ENCODE peak calls at places on chromosomes 5 and 9, in ten cellular contexts. O, C, N, U, Z, Q, X, P, E and G are unnamed samples.

GRCh38 chr5:43514471-43514815 is 505 bp downstream of the C5orf34 start:
- DNase-seq in Q (no peak), P (peak; percentile 51), N (no peak), O (no peak), X (no peak), E (no peak), U (no peak), Z (no peak), C (peak; percentile 49), G (no peak)

GRCh38 chr9:121774715-121775613 is 123.5 kb downstream of the DAB2IP start:
- DNase-seq in U (peak; percentile 8), E (no peak), C (no peak), X (no peak), N (no peak), Q (no peak), O (peak; percentile 21), Z (no peak), P (no peak), G (no peak)

GRCh38 chr9:127158995-127159801 is 36.8 kb upstream of the ANGPTL2 start:
- DNase-seq in P (peak; percentile 41), Q (no peak), X (peak; percentile 17), U (peak; percentile 57), C (peak; percentile 19), N (no peak), O (peak; percentile 58), Z (peak; percentile 36), E (no peak), G (peak; percentile 26)

GRCh38 chr9:128296340-128297220 is 20.5 kb downstream of the SWI5 start:
- DNase-seq in U (no peak), Z (peak; percentile 62), N (no peak), X (no peak), Q (peak; percentile 86), E (no peak), O (no peak), P (no peak), C (no peak), G (peak; percentile 33)

GRCh38 chr5:93510626-93511420 is 70.2 kb downstream of the NR2F1-AS1 start:
- DNase-seq in Q (no peak), C (no peak), X (no peak), E (no peak), U (no peak), Z (no peak), P (no peak), O (no peak), N (no peak), G (no peak)

GRCh38 chr5:180909782-180910181 is 10.8 kb downstream of the BTNL8 start:
- DNase-seq in O (no peak), Z (no peak), N (no peak), E (no peak), Q (peak; percentile 3), C (no peak), U (no peak), X (no peak), P (no peak), G (no peak)

GRCh38 chr9:34993502-34994428 is 4.2 kb downstream of the DNAJB5 start:
- DNase-seq in U (peak; percentile 35), X (no peak), O (peak; percentile 71), P (peak; percentile 74), Z (peak; percentile 52), Q (no peak), N (peak; percentile 93), E (peak; percentile 49), C (no peak), G (peak; percentile 35)

GRCh38 chr9:72292184-72292787 is 72.7 kb downstream of the ZFAND5 start:
- DNase-seq in U (no peak), Q (no peak), X (no peak), Z (no peak), C (peak; percentile 68), O (no peak), P (peak; percentile 27), E (no peak), N (no peak), G (no peak)

GRCh38 chr5:54524082-54524481 is 6.5 kb downstream of the SNX18 start:
- DNase-seq in X (no peak), O (no peak), Z (no peak), N (no peak), Q (no peak), U (no peak), P (no peak), E (no peak), C (no peak), G (no peak)

GRCh38 chr5:16067415-16067814 is 112.2 kb downstream of the MARCHF11 start:
- DNase-seq in U (no peak), Z (no peak), E (no peak), O (no peak), C (no peak), X (no peak), N (no peak), P (no peak), Q (no peak), G (no peak)
- TF ChIP-seq EP300 in U (no peak), Z (no peak), E (no peak), O (no peak), C (no peak), X (no peak), N (no peak), P (no peak), Q (no peak), G (no peak)

DNA sequence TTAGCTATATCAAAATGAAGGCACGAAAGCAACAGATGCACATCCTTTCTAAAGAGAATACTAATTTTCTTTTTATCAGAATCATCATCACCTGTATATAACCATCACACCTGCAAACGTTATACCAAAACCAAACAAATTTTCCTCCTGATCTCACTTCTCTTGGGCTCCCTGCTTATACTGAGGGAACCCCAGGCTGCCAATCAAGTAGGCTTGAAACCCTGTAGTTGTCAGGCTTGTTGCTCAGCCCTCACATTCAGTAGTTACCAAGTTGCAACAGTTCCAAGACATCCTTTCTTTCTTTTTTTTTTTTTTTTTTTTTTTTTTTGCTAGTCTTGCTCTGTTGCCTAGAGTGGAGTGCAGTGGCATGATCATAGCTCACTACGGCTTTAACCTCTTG is 12.7 kb downstream of the STRBP start:
- DNase-seq in E (no peak), C (no peak), Q (no peak), X (no peak), U (no peak), N (no peak), P (no peak), Z (no peak), O (no peak), G (no peak)
- H3K4me1 ChIP-seq in E (peaks cover 5% of the 10 kb centered on the region), C (no peaks in the 10 kb centered on the region), Q (peaks cover 3% of the 10 kb centered on the region), X (no peaks in the 10 kb centered on the region), U (no peaks in the 10 kb centered on the region), N (peaks cover 5% of the 10 kb centered on the region), P (no peaks in the 10 kb centered on the region), Z (peaks cover 36% of the 10 kb centered on the region), O (no peaks in the 10 kb centered on the region), G (no peaks in the 10 kb centered on the region)

GRCh38 chr5:151093476-151093889 is 12.6 kb upstream of the TNIP1 start:
- DNase-seq in Z (no peak), X (no peak), U (no peak), O (no peak), C (no peak), P (no peak), N (no peak), Q (no peak), E (no peak), G (no peak)
- TF ChIP-seq CTCF in Z (no peak), X (no peak), U (no peak), O (no peak), C (no peak), P (no peak), N (no peak), Q (no peak), E (no peak), G (no peak)

DNA sequence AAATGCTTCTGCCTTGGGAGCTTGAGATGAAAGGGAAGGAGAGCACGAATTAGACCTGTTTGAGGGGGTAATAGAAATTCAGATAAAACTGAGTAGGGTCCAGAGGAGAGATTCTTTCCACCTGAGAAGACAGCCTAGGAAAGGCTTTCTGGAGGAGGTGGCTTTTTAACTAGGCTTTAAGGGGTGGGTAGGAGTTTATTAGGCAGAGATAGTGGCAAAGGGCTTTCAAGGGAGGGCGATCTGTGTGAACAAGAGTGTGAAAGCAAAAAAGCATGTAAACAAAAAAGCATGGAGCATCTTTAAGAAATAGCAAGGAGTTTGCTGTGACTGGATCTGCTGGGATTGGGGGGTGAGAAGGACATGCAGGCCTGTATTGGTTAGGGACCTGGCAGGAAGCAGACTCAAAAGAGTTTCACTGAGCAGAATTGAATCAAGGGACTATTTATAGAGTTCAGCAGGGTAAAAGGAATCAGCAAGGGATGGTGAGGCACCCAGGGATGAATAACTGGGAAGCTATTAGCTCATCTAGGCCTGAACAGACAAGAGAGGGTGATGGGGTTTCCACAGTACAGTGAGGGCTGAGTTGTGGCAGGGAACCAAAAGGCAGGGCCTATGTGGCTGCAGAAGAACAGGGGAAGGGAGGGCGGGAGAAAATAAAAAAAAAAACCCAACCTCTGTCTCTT is 18.8 kb downstream of the SLC1A1 start:
- DNase-seq in O (no peak), X (no peak), C (no peak), Q (no peak), P (no peak), U (no peak), Z (no peak), N (no peak), E (no peak), G (no peak)
- TF ChIP-seq EP300 in O (no peak), X (no peak), C (no peak), Q (no peak), P (no peak), U (no peak), Z (no peak), N (no peak), E (no peak), G (no peak)

DNA sequence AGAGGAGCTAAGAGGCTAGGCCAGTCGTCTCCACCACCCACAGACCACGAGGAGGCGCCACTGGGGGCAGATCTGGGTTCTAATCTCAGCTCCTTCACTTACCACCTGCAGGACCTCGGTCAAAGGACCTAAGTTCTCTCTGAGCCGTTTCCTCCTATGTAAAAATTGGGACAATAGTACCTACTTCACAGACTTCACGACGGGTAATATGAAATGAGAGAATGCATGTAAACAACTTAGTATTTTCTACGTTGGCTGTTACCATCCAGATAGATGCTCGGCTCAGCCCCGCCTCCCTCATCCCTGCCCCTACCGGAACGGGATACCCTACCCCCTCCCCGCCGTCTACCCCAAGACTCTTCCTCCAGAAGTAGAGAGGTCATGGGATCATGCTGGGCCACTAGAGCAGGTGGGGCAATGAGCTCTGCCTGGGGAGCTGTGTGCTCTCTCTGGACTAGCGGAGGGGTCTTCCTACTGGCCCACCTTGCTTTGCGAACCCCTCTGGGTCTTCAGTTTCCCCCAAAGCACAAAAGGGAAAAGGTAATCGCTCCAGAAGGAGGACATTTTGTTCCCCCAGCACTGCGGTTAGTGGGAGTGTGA is 541 bp downstream of the GNPDA1 start:
- DNase-seq in U (peak; percentile 33), Z (peak; percentile 67), C (peak; percentile 46), P (peak; percentile 71), O (peak; percentile 50), X (peak; percentile 31), E (peak; percentile 30), N (peak; percentile 89), Q (peak; percentile 55), G (peak; percentile 43)
- H3K4me1 ChIP-seq in U (peaks cover 38% of the 10 kb centered on the region), Z (peaks cover 26% of the 10 kb centered on the region), C (peaks cover 39% of the 10 kb centered on the region), P (peaks cover 24% of the 10 kb centered on the region), O (no peaks in the 10 kb centered on the region), X (peaks cover 2% of the 10 kb centered on the region), E (peaks cover 35% of the 10 kb centered on the region), N (peaks cover 20% of the 10 kb centered on the region), Q (peaks cover 32% of the 10 kb centered on the region), G (peaks cover 47% of the 10 kb centered on the region)